ENCODE peak calls at places on chromosomes 12 and 14, in five cellular contexts. One of them, this sample, is unnamed.

GRCh38 chr14:91396959-91397815 is 20.4 kb downstream of the CCDC88C start:
- DNase-seq in foreskin fibroblast: no peak
- DNase-seq in astrocyte: no peak
- DNase-seq in Panc1: no peak
- DNase-seq in CD8-positive, alpha-beta T cell: no peak
- DNase-seq in this sample: no peak

GRCh38 chr12:53996188-53996885 is 3.6 kb upstream of the HOXC9 start:
- DNase-seq in CD8-positive, alpha-beta T cell: no peak
- DNase-seq in foreskin fibroblast: no peak
- DNase-seq in astrocyte: no peak
- DNase-seq in Panc1: no peak
- DNase-seq in this sample: no peak

GRCh38 chr12:2960432-2960956 is 1.3 kb downstream of the TEAD4 start:
- DNase-seq in foreskin fibroblast: peak; percentile 62
- DNase-seq in CD8-positive, alpha-beta T cell: no peak
- DNase-seq in Panc1: no peak
- DNase-seq in astrocyte: peak; percentile 56
- DNase-seq in this sample: no peak

GRCh38 chr12:25106818-25107217 is 88.1 kb downstream of the DNAI7 start:
- DNase-seq in astrocyte: no peak
- DNase-seq in foreskin fibroblast: no peak
- DNase-seq in CD8-positive, alpha-beta T cell: no peak
- DNase-seq in Panc1: no peak
- DNase-seq in this sample: no peak

GRCh38 chr12:52580496-52580895 is 6.9 kb upstream of the KRT74 start:
- DNase-seq in Panc1: no peak
- DNase-seq in foreskin fibroblast: no peak
- DNase-seq in astrocyte: no peak
- DNase-seq in CD8-positive, alpha-beta T cell: no peak
- DNase-seq in this sample: no peak

GRCh38 chr12:12881495-12881894 is 9.9 kb upstream of the GPRC5A start:
- DNase-seq in astrocyte: peak; percentile 47
- DNase-seq in foreskin fibroblast: peak; percentile 85
- DNase-seq in CD8-positive, alpha-beta T cell: no peak
- DNase-seq in Panc1: no peak
- DNase-seq in this sample: no peak

GRCh38 chr14:73467377-73467776 is 9.0 kb upstream of the NUMB start:
- DNase-seq in astrocyte: peak; percentile 44
- DNase-seq in foreskin fibroblast: no peak
- DNase-seq in Panc1: no peak
- DNase-seq in CD8-positive, alpha-beta T cell: no peak
- DNase-seq in this sample: no peak

GRCh38 chr12:40870981-40871380 is 178.7 kb downstream of the CNTN1 start:
- DNase-seq in Panc1: no peak
- DNase-seq in foreskin fibroblast: no peak
- DNase-seq in astrocyte: no peak
- DNase-seq in CD8-positive, alpha-beta T cell: no peak
- DNase-seq in this sample: no peak

GRCh38 chr14:25042362-25043299 is 7.3 kb downstream of the STXBP6 start:
- DNase-seq in CD8-positive, alpha-beta T cell: no peak
- DNase-seq in foreskin fibroblast: peak; percentile 77
- DNase-seq in astrocyte: peak; percentile 42
- DNase-seq in Panc1: no peak
- DNase-seq in this sample: no peak

GRCh38 chr14:94329857-94330256 is 6.7 kb upstream of the SERPINA6 start:
- DNase-seq in Panc1: no peak
- DNase-seq in CD8-positive, alpha-beta T cell: no peak
- DNase-seq in foreskin fibroblast: no peak
- DNase-seq in astrocyte: no peak
- DNase-seq in this sample: peak; percentile 47

GRCh38 chr12:47987411-47988072 is 16.7 kb downstream of the COL2A1 start:
- DNase-seq in Panc1: no peak
- DNase-seq in astrocyte: no peak
- DNase-seq in foreskin fibroblast: peak; percentile 39
- DNase-seq in CD8-positive, alpha-beta T cell: no peak
- DNase-seq in this sample: no peak

GRCh38 chr12:121918679-121919038 is 267 bp downstream of the CFAP251 start:
- DNase-seq in foreskin fibroblast: no peak
- DNase-seq in CD8-positive, alpha-beta T cell: no peak
- DNase-seq in astrocyte: no peak
- DNase-seq in Panc1: no peak
- DNase-seq in this sample: no peak

DNA sequence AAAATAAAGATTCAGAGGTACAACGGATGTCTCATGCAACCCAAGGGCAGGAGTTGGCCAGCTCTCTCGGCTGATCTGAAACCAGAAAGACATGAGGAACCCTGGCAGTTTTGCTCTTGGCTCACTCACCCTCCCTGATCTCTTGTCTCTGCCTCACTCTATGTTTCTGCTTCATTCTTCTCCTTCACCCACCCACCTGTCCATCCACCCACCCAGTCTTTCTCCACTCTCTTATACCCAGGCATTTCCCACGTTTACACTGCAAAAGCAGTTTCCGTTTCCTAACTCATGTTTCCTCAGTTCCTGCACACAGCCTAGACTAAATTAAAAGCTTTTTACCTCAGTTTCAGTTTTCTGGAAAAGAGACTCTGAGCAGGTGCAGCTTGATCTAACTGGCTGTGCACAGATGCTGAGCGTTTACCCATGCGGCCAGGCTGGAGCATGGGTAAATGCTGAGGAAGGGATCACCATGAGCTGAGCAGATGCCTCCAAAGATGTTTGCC is 157.6 kb downstream of the PRKCH start:
- DNase-seq in astrocyte: no peak
- DNase-seq in CD8-positive, alpha-beta T cell: no peak
- DNase-seq in foreskin fibroblast: no peak
- DNase-seq in Panc1: no peak
- DNase-seq in this sample: no peak
- H3K4me3 ChIP-seq in astrocyte: no peak overlapping the region
- H3K4me3 ChIP-seq in CD8-positive, alpha-beta T cell: peak overlapping the region; percentile 2
- H3K4me3 ChIP-seq in foreskin fibroblast: no peak overlapping the region
- H3K4me3 ChIP-seq in Panc1: no peak overlapping the region
- H3K4me3 ChIP-seq in this sample: no peak overlapping the region

GRCh38 chr14:99537399-99537798 is 56.2 kb downstream of the CCNK start:
- DNase-seq in CD8-positive, alpha-beta T cell: no peak
- DNase-seq in foreskin fibroblast: peak; percentile 78
- DNase-seq in astrocyte: peak; percentile 85
- DNase-seq in Panc1: no peak
- DNase-seq in this sample: no peak

GRCh38 chr14:99535908-99536778 is 54.9 kb downstream of the CCNK start:
- DNase-seq in foreskin fibroblast: no peak
- DNase-seq in astrocyte: no peak
- DNase-seq in Panc1: no peak
- DNase-seq in CD8-positive, alpha-beta T cell: no peak
- DNase-seq in this sample: no peak

GRCh38 chr14:99539503-99539902 is 58.3 kb downstream of the CCNK start:
- DNase-seq in CD8-positive, alpha-beta T cell: no peak
- DNase-seq in foreskin fibroblast: no peak
- DNase-seq in Panc1: no peak
- DNase-seq in astrocyte: no peak
- DNase-seq in this sample: no peak

GRCh38 chr14:99538733-99539132 is 57.5 kb downstream of the CCNK start:
- DNase-seq in Panc1: no peak
- DNase-seq in astrocyte: no peak
- DNase-seq in CD8-positive, alpha-beta T cell: no peak
- DNase-seq in foreskin fibroblast: no peak
- DNase-seq in this sample: no peak

GRCh38 chr14:99538275-99538674 is 57.1 kb downstream of the CCNK start:
- DNase-seq in astrocyte: peak; percentile 28
- DNase-seq in foreskin fibroblast: no peak
- DNase-seq in CD8-positive, alpha-beta T cell: no peak
- DNase-seq in Panc1: no peak
- DNase-seq in this sample: no peak
- TF ChIP-seq CTCF in astrocyte: peak; percentile 20
- TF ChIP-seq CTCF in foreskin fibroblast: no peak
- TF ChIP-seq CTCF in CD8-positive, alpha-beta T cell: no peak
- TF ChIP-seq CTCF in Panc1: no peak
- TF ChIP-seq CTCF in this sample: no peak

GRCh38 chr14:53715390-53715730 is 241.3 kb downstream of the BMP4 start:
- DNase-seq in astrocyte: peak; percentile 65
- DNase-seq in Panc1: no peak
- DNase-seq in CD8-positive, alpha-beta T cell: no peak
- DNase-seq in foreskin fibroblast: peak; percentile 71
- DNase-seq in this sample: no peak
- H3K4me3 ChIP-seq in astrocyte: no peak overlapping the region
- H3K4me3 ChIP-seq in Panc1: no peak overlapping the region
- H3K4me3 ChIP-seq in CD8-positive, alpha-beta T cell: no peak overlapping the region
- H3K4me3 ChIP-seq in foreskin fibroblast: peak overlapping the region; percentile 23
- H3K4me3 ChIP-seq in this sample: no peak overlapping the region

GRCh38 chr12:132710422-132711168 is at the start of gene PGAM5:
- DNase-seq in Panc1: no peak
- DNase-seq in foreskin fibroblast: peak; percentile 93
- DNase-seq in astrocyte: peak; percentile 60
- DNase-seq in CD8-positive, alpha-beta T cell: peak; percentile 81
- DNase-seq in this sample: peak; percentile 66
- TF ChIP-seq CTCF in Panc1: no peak
- TF ChIP-seq CTCF in foreskin fibroblast: no peak
- TF ChIP-seq CTCF in astrocyte: no peak
- TF ChIP-seq CTCF in CD8-positive, alpha-beta T cell: no peak
- TF ChIP-seq CTCF in this sample: no peak

DNA sequence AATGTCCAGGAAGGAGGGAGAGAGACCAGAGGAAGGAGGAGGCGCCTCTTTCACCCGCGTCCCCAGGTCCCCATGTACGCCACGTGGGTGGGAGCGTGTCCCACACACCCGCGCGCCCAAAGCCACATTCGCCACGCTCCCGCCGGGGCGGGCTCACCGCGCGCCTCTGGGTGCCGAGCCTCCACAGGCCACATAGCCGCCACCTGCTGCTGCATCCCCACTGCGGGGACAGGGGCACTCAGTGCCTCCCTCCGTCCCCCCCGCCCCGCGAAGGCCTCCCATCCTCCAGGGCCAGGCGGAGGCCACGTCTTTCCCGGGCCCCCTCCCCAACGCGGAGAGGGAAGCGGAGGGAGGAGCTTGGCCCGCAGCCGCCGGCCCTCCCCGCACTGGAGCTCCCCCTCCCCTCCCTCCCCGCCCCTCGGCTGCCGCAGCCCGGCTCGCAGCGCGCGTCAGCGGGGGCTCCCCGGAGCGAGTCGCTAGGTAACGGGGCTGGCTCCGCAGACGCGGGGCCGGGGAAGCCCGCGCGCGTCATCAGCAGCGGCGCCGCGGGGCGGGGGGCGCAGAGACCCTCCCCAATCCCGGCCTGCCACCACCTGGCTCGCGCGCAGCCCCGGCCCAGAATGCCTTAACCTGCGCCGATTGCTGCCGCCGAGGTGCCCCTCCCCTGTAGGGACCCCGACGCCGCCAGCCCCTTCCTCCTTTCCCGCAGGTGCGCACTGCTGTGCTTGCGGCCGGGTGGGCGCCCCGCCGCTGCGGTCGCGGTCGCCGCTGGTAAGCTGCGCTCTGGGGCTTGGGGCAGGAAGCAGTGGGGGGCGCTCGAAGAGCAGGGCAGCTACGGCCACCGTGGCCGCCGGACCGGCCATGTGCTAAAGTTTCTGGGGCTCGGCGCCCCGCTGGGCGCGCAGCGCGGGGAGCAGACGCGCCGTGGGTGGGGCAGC is 532 bp upstream of the TUNAR start:
- DNase-seq in astrocyte: no peak
- DNase-seq in foreskin fibroblast: no peak
- DNase-seq in Panc1: no peak
- DNase-seq in CD8-positive, alpha-beta T cell: no peak
- DNase-seq in this sample: no peak
- H3K4me3 ChIP-seq in astrocyte: peak overlapping the region; percentile 39
- H3K4me3 ChIP-seq in foreskin fibroblast: no peak overlapping the region
- H3K4me3 ChIP-seq in Panc1: no peak overlapping the region
- H3K4me3 ChIP-seq in CD8-positive, alpha-beta T cell: no peak overlapping the region
- H3K4me3 ChIP-seq in this sample: peak overlapping the region; percentile 36

GRCh38 chr12:14443531-14443930 is 78.0 kb downstream of the ATF7IP start:
- DNase-seq in Panc1: no peak
- DNase-seq in astrocyte: no peak
- DNase-seq in CD8-positive, alpha-beta T cell: no peak
- DNase-seq in foreskin fibroblast: peak; percentile 41
- DNase-seq in this sample: no peak

GRCh38 chr12:14442221-14442881 is 76.9 kb downstream of the ATF7IP start:
- DNase-seq in astrocyte: no peak
- DNase-seq in foreskin fibroblast: peak; percentile 56
- DNase-seq in Panc1: no peak
- DNase-seq in CD8-positive, alpha-beta T cell: no peak
- DNase-seq in this sample: no peak
- TF ChIP-seq CTCF in astrocyte: no peak
- TF ChIP-seq CTCF in foreskin fibroblast: no peak
- TF ChIP-seq CTCF in Panc1: no peak
- TF ChIP-seq CTCF in CD8-positive, alpha-beta T cell: no peak
- TF ChIP-seq CTCF in this sample: no peak

DNA sequence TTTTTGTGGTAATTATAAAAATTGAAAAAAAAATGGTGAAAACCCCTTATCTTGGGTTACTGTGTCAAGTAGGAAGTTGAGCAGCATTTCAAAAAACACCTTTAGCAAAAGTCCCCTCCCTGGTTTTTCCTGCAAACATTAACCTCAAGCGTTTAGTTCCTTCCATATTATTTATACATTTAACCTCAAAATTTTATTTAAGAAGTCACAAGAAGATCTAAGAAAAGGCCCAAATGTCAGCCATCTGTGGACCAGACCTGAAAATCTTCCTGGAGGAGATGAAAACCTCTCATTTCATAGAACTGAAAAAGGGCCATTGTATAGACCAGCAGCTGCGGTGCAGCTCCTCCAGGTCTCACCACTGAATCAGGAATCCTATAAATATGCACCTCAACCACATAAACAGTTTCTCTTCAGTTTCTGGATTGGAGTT is 40.4 kb upstream of the BTG1 start:
- DNase-seq in foreskin fibroblast: no peak
- DNase-seq in CD8-positive, alpha-beta T cell: no peak
- DNase-seq in astrocyte: no peak
- DNase-seq in Panc1: no peak
- DNase-seq in this sample: no peak
- H3K4me3 ChIP-seq in foreskin fibroblast: no peak overlapping the region
- H3K4me3 ChIP-seq in CD8-positive, alpha-beta T cell: peak overlapping the region; percentile 6
- H3K4me3 ChIP-seq in astrocyte: no peak overlapping the region
- H3K4me3 ChIP-seq in Panc1: no peak overlapping the region
- H3K4me3 ChIP-seq in this sample: no peak overlapping the region